ENCODE peak calls at places on chromosomes 11 and 22, in four cellular contexts. P, I, E and W are unnamed samples.

GRCh38 chr22:24321999-24322398 is 51.4 kb downstream of the SPECC1L start:
- DNase-seq in P (no peak), I (no peak), E (no peak), W (no peak)

GRCh38 chr11:126855536-126855935 is 145.0 kb downstream of the KIRREL3 start:
- DNase-seq in P (no peak), I (no peak), E (no peak), W (no peak)

GRCh38 chr11:119795231-119795630 is 66.2 kb upstream of the NECTIN1 start:
- DNase-seq in P (peak; percentile 17), I (peak; percentile 25), E (no peak), W (no peak)

GRCh38 chr11:369336-370018 is at the start of gene B4GALNT4:
- DNase-seq in P (no peak), I (no peak), E (peak; percentile 96), W (no peak)

GRCh38 chr11:64788321-64789215 is 10.2 kb upstream of the SF1 start:
- DNase-seq in P (no peak), I (no peak), E (peak; percentile 30), W (no peak)

GRCh38 chr11:134656861-134657540 is 245.0 kb upstream of the B3GAT1 start:
- DNase-seq in P (no peak), I (no peak), E (no peak), W (no peak)

GRCh38 chr22:32706149-32706548 is 95.4 kb upstream of the TIMP3 start:
- DNase-seq in P (no peak), I (no peak), E (no peak), W (no peak)

GRCh38 chr11:74018331-74019005 is 9.6 kb upstream of the UCP3 start:
- DNase-seq in P (peak; percentile 91), I (no peak), E (no peak), W (no peak)

GRCh38 chr11:12137005-12137690 is 26.8 kb downstream of the MICAL2 start:
- DNase-seq in P (no peak), I (no peak), E (peak; percentile 30), W (no peak)

GRCh38 chr22:32000171-32000570 is 42.9 kb upstream of the SLC5A1 start:
- DNase-seq in P (no peak), I (no peak), E (no peak), W (no peak)

GRCh38 chr11:9953994-9954626 is 290.2 kb downstream of the SWAP70 start:
- DNase-seq in P (no peak), I (peak; percentile 51), E (no peak), W (no peak)

GRCh38 chr11:10856689-10857603 is 907 bp downstream of the ZBED5 start:
- DNase-seq in P (peak; percentile 40), I (peak; percentile 10), E (peak; percentile 54), W (no peak)

GRCh38 chr11:45092901-45093760 is 53.3 kb upstream of the PRDM11 start:
- DNase-seq in P (no peak), I (peak; percentile 91), E (no peak), W (peak; percentile 30)

GRCh38 chr11:66172146-66172545 is 96.3 kb upstream of the RAB1B start:
- DNase-seq in P (no peak), I (peak; percentile 38), E (no peak), W (no peak)

GRCh38 chr11:15591112-15591537 is 476.4 kb downstream of the INSC start:
- DNase-seq in P (no peak), I (no peak), E (no peak), W (no peak)

GRCh38 chr11:69949327-69949726 is 128.8 kb upstream of the ANO1 start:
- DNase-seq in P (no peak), I (peak; percentile 99), E (no peak), W (no peak)

GRCh38 chr11:102171101-102171500 is 60.9 kb downstream of the YAP1 start:
- DNase-seq in P (no peak), I (no peak), E (no peak), W (no peak)

GRCh38 chr22:39392341-39392948 is 7.1 kb upstream of the TAB1 start:
- DNase-seq in P (no peak), I (no peak), E (no peak), W (no peak)

GRCh38 chr11:122559734-122560382 is 95.7 kb upstream of the UBASH3B start:
- DNase-seq in P (no peak), I (no peak), E (peak; percentile 68), W (no peak)

GRCh38 chr22:31998784-31999435 is 44.2 kb upstream of the SLC5A1 start:
- DNase-seq in P (no peak), I (no peak), E (no peak), W (no peak)

GRCh38 chr11:7846003-7846402 is 49.3 kb upstream of the OR5P2 start:
- DNase-seq in P (no peak), I (no peak), E (no peak), W (no peak)

GRCh38 chr11:45341379-45341778 is 55.2 kb upstream of the SYT13 start:
- DNase-seq in P (no peak), I (no peak), E (peak; percentile 47), W (no peak)

GRCh38 chr11:69234740-69235710 is 58.9 kb upstream of the MYEOV start:
- DNase-seq in P (no peak), I (no peak), E (no peak), W (no peak)

GRCh38 chr11:55481416-55481815 is 72.9 kb upstream of the OR4C15 start:
- DNase-seq in P (no peak), I (peak; percentile 34), E (no peak), W (no peak)

GRCh38 chr11:96696736-96697135 is 306.9 kb downstream of the JRKL start:
- DNase-seq in P (no peak), I (no peak), E (no peak), W (no peak)

GRCh38 chr11:113350646-113351045 is 36.3 kb downstream of the TTC12 start:
- DNase-seq in P (no peak), I (no peak), E (no peak), W (no peak)

GRCh38 chr11:132042296-132042695 is 671.9 kb downstream of the NTM start:
- DNase-seq in P (no peak), I (no peak), E (no peak), W (no peak)
- H3K4me3 ChIP-seq in P (no peak overlapping the region), I (no peak overlapping the region), E (no peak overlapping the region), W (no peak overlapping the region)

GRCh38 chr11:46393759-46394158 is 2.2 kb upstream of the CHRM4 start:
- DNase-seq in P (no peak), I (no peak), E (no peak), W (no peak)

GRCh38 chr11:46392421-46393230 is 1.1 kb upstream of the CHRM4 start:
- DNase-seq in P (peak; percentile 65), I (peak; percentile 72), E (peak; percentile 99), W (peak; percentile 77)

GRCh38 chr11:46402957-46403902 is 11.7 kb upstream of the CHRM4 start:
- DNase-seq in P (no peak), I (no peak), E (no peak), W (no peak)

GRCh38 chr11:46393231-46393616 is 1.6 kb upstream of the CHRM4 start:
- DNase-seq in P (no peak), I (no peak), E (peak; percentile 69), W (no peak)

DNA sequence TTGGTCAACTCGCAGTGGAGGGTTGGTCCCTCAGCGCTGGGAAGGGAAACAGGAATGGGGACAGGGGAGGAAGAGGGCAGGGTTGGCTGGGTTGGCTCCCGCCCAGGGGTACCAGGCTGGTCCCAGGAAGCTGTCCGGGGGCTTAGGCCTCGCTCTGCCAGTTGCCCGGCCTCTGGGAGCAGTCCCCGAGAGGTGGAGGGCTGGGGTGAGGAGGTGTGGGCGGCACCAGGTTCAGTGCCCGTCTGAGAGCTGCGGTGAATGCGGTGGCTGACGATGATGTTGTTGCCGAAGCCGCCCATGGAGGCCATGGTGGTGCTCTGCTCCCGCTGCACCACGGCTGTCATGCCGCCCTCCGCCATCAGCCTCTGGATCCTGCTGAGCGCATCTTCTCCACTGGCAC is 6.0 kb upstream of the CHRM4 start:
- DNase-seq in P (no peak), I (no peak), E (peak; percentile 38), W (no peak)
- H3K36me3 ChIP-seq in P (peaks cover 8% of the 10 kb centered on the region), I (no peaks in the 10 kb centered on the region), E (peaks cover 6% of the 10 kb centered on the region), W (no peaks in the 10 kb centered on the region)

GRCh38 chr11:60970369-60970774 is 1.1 kb upstream of the CD6 start:
- DNase-seq in P (peak; percentile 41), I (peak; percentile 29), E (peak; percentile 86), W (peak; percentile 73)

GRCh38 chr11:60973699-60974098 is 2.2 kb downstream of the CD6 start:
- DNase-seq in P (no peak), I (no peak), E (no peak), W (no peak)

GRCh38 chr11:60970890-60971289 is 590 bp upstream of the CD6 start:
- DNase-seq in P (no peak), I (no peak), E (no peak), W (no peak)

GRCh38 chr11:60972182-60973030 is 926 bp downstream of the CD6 start:
- DNase-seq in P (no peak), I (no peak), E (no peak), W (peak; percentile 61)

GRCh38 chr11:60971520-60971919 is at the start of gene CD6:
- DNase-seq in P (no peak), I (no peak), E (no peak), W (peak; percentile 84)
- H3K4me3 ChIP-seq in P (no peak within 1 kb of the TSS), I (no peak within 1 kb of the TSS), E (no peak within 1 kb of the TSS), W (peak within 1 kb of the TSS; percentile 93)

GRCh38 chr11:32333335-32333991 is 101.9 kb downstream of the WT1 start:
- DNase-seq in P (peak; percentile 71), I (no peak), E (peak; percentile 85), W (no peak)
- H3K36me3 ChIP-seq in P (no peaks in the 10 kb centered on the region), I (no peaks in the 10 kb centered on the region), E (no peaks in the 10 kb centered on the region), W (no peaks in the 10 kb centered on the region)

GRCh38 chr22:46043816-46044717 is 67.1 kb upstream of the WNT7B start:
- DNase-seq in P (no peak), I (no peak), E (peak; percentile 77), W (no peak)

GRCh38 chr22:46044718-46045458 is 67.9 kb upstream of the WNT7B start:
- DNase-seq in P (no peak), I (peak; percentile 38), E (peak; percentile 91), W (peak; percentile 22)

GRCh38 chr22:46042786-46043185 is 65.8 kb upstream of the WNT7B start:
- DNase-seq in P (no peak), I (no peak), E (no peak), W (no peak)

GRCh38 chr22:46041642-46042041 is 64.7 kb upstream of the WNT7B start:
- DNase-seq in P (no peak), I (no peak), E (peak; percentile 8), W (peak; percentile 4)

GRCh38 chr22:46043339-46043738 is 66.4 kb upstream of the WNT7B start:
- DNase-seq in P (no peak), I (no peak), E (no peak), W (no peak)
- H3K4me3 ChIP-seq in P (peak overlapping the region; percentile 67), I (no peak overlapping the region), E (no peak overlapping the region), W (no peak overlapping the region)

GRCh38 chr22:20561882-20562281 is 54.5 kb downstream of the MED15 start:
- DNase-seq in P (no peak), I (no peak), E (no peak), W (no peak)

GRCh38 chr22:20560716-20561115 is 53.3 kb downstream of the MED15 start:
- DNase-seq in P (no peak), I (no peak), E (no peak), W (no peak)

GRCh38 chr22:20563464-20563906 is 56.1 kb downstream of the MED15 start:
- DNase-seq in P (no peak), I (no peak), E (no peak), W (no peak)

GRCh38 chr22:20563941-20564371 is 56.5 kb downstream of the MED15 start:
- DNase-seq in P (no peak), I (no peak), E (no peak), W (no peak)

GRCh38 chr22:20562607-20563463 is 55.4 kb downstream of the MED15 start:
- DNase-seq in P (no peak), I (no peak), E (no peak), W (no peak)
- H3K36me3 ChIP-seq in P (peaks cover 5% of the 10 kb centered on the region), I (peaks cover 94% of the 10 kb centered on the region), E (peaks cover 27% of the 10 kb centered on the region), W (peaks cover 40% of the 10 kb centered on the region)